ENCODE peak calls at places on chromosomes 4 and X, in six cellular contexts. F is A549, D is H1, U is hepatocyte, G is IMR-90, M is HCT116. Y is an unnamed sample.

GRCh38 chrX:17024896-17025295 is 78.4 kb downstream of the REPS2 start:
- DNase-seq in F (no peak), D (peak), U (peak), G (no peak), M (no peak), Y (peak)

GRCh38 chr4:79413486-79413885 is 5.5 kb upstream of the GK2 start:
- DNase-seq in F (no peak), D (no peak), U (no peak), G (no peak), M (no peak), Y (no peak)

GRCh38 chr4:184375027-184375426 is 99.3 kb downstream of the IRF2 start:
- DNase-seq in F (no peak), D (no peak), U (no peak), G (peak), M (no peak), Y (no peak)

GRCh38 chr4:10532155-10532554 is 74.9 kb upstream of the ZNF518B start:
- DNase-seq in F (no peak), D (no peak), U (no peak), G (no peak), M (no peak), Y (no peak)

GRCh38 chr4:14257903-14258302 is 630.4 kb upstream of the BOD1L1 start:
- DNase-seq in F (no peak), D (no peak), U (no peak), G (no peak), M (no peak), Y (no peak)

GRCh38 chrX:100979881-100980607 is 10.5 kb downstream of the ARL13A start:
- DNase-seq in F (peak), D (no peak), U (no peak), G (peak), M (no peak), Y (no peak)

GRCh38 chrX:69158166-69159040 is 6.8 kb downstream of the PJA1 start:
- DNase-seq in F (peak), D (no peak), U (peak), G (peak), M (no peak), Y (peak)

GRCh38 chr4:111631157-111631999 is 513.9 kb upstream of the FAM241A start:
- DNase-seq in F (no peak), D (no peak), U (peak), G (peak), M (peak), Y (peak)

GRCh38 chr4:126627255-126627654 is 1005.5 kb upstream of the INTU start:
- DNase-seq in F (peak), D (no peak), U (no peak), G (peak), M (peak), Y (no peak)

GRCh38 chr4:79865253-79865652 is 207.8 kb downstream of the ANTXR2 start:
- DNase-seq in F (no peak), D (no peak), U (no peak), G (peak), M (no peak), Y (no peak)

GRCh38 chrX:19866626-19867410 is 20.6 kb downstream of the SH3KBP1 start:
- DNase-seq in F (no peak), D (no peak), U (no peak), G (no peak), M (no peak), Y (no peak)

GRCh38 chrX:49186125-49187027 is at the start of gene PRICKLE3:
- DNase-seq in F (peak), D (peak), U (peak), G (peak), M (no peak), Y (peak)

GRCh38 chrX:13223868-13224555 is 95.8 kb downstream of the ATXN3L start:
- DNase-seq in F (peak), D (no peak), U (peak), G (peak), M (peak), Y (no peak)

GRCh38 chr4:27836505-27836904 is 975.9 kb downstream of the STIM2 start:
- DNase-seq in F (no peak), D (no peak), U (no peak), G (peak), M (no peak), Y (no peak)

GRCh38 chr4:52199574-52200338 is 148.7 kb downstream of the SPATA18 start:
- DNase-seq in F (peak), D (no peak), U (no peak), G (peak), M (no peak), Y (no peak)

GRCh38 chrX:124239911-124240310 is 92.5 kb upstream of the TEX13D start:
- DNase-seq in F (no peak), D (no peak), U (no peak), G (no peak), M (no peak), Y (no peak)

GRCh38 chrX:69318651-69319305 is 153.5 kb upstream of the PJA1 start:
- DNase-seq in F (no peak), D (no peak), U (no peak), G (no peak), M (no peak), Y (no peak)

GRCh38 chr4:36280555-36280954 is 861 bp upstream of the DTHD1 start:
- DNase-seq in F (no peak), D (no peak), U (no peak), G (no peak), M (no peak), Y (no peak)

GRCh38 chrX:38806875-38807601 is 5.8 kb downstream of the MID1IP1 start:
- DNase-seq in F (no peak), D (no peak), U (peak), G (no peak), M (no peak), Y (peak)

GRCh38 chrX:38803609-38804480 is 2.6 kb downstream of the MID1IP1 start:
- DNase-seq in F (peak), D (peak), U (peak), G (peak), M (peak), Y (peak)

GRCh38 chrX:38804481-38805293 is 3.4 kb downstream of the MID1IP1 start:
- DNase-seq in F (peak), D (peak), U (peak), G (no peak), M (no peak), Y (peak)

GRCh38 chrX:38806054-38806389 is 4.8 kb downstream of the MID1IP1 start:
- DNase-seq in F (no peak), D (no peak), U (no peak), G (no peak), M (no peak), Y (peak)

GRCh38 chrX:38805294-38806053 is 4.2 kb downstream of the MID1IP1 start:
- DNase-seq in F (peak), D (peak), U (peak), G (peak), M (no peak), Y (peak)
- TF ChIP-seq CTCF in F (no peak), D (no peak), U (no peak), G (no peak), M (no peak), Y (peak)

GRCh38 chr4:82868572-82868971 is 22.4 kb downstream of the SEC31A start:
- DNase-seq in F (no peak), D (no peak), U (no peak), G (no peak), M (no peak), Y (no peak)

GRCh38 chr4:82866706-82867385 is 24.1 kb downstream of the SEC31A start:
- DNase-seq in F (no peak), D (no peak), U (no peak), G (peak), M (no peak), Y (no peak)

GRCh38 chr4:82861529-82861928 is 29.4 kb downstream of the SEC31A start:
- DNase-seq in F (no peak), D (no peak), U (no peak), G (no peak), M (no peak), Y (no peak)

GRCh38 chr4:82864336-82865001 is 26.5 kb downstream of the SEC31A start:
- DNase-seq in F (no peak), D (no peak), U (no peak), G (no peak), M (no peak), Y (no peak)

GRCh38 chr4:82865592-82865991 is 25.4 kb downstream of the SEC31A start:
- DNase-seq in F (peak), D (no peak), U (peak), G (peak), M (no peak), Y (no peak)
- H3K4me2 ChIP-seq in F (peak), D (no peak), U (no peak), G (no peak), M (peak), Y (no peak)

GRCh38 chr4:87044511-87045369 is 109.9 kb downstream of the AFF1 start:
- DNase-seq in F (no peak), D (no peak), U (no peak), G (no peak), M (no peak), Y (no peak)
- H3K4me3 ChIP-seq in F (no peak), D (no peak), U (no peak), G (no peak), M (no peak), Y (no peak)

DNA sequence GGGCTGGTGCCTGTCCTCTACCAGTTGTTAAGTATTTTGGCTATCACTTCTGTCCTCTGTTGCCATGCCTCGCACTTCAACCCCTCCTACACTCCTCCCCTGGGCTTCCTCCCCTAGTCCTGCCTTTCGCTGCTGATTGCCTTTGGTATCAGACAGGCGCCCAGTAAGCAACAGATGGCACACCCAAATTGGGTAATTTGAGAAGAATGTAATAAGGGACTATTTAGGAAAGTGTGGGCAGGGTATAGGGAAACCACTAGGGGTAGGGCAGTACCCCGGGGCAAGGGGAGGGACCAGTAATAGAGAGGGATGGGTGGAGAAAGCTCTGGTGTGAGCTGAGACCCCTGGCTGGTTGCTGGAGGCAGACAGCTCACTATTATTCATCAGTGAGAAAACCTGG is 172.7 kb upstream of the USP9X start:
- DNase-seq in F (no peak), D (no peak), U (no peak), G (no peak), M (no peak), Y (no peak)
- TF ChIP-seq CTCF in F (no peak), D (no peak), U (no peak), G (no peak), M (no peak), Y (no peak)

GRCh38 chrX:132031867-132032266 is 8.8 kb downstream of the STK26 start:
- DNase-seq in F (no peak), D (no peak), U (no peak), G (no peak), M (no peak), Y (no peak)
- H3K4me2 ChIP-seq in F (no peak), D (no peak), U (no peak), G (no peak), M (no peak), Y (peak)

GRCh38 chr4:141133146-141134006 is at the start of gene RNF150:
- DNase-seq in F (peak), D (peak), U (peak), G (peak), M (no peak), Y (peak)
- H3K4me3 ChIP-seq in F (peak), D (peak), U (peak), G (peak), M (no peak), Y (no peak)

GRCh38 chrX:11504234-11504633 is 161.5 kb downstream of the ARHGAP6 start:
- DNase-seq in F (peak), D (no peak), U (no peak), G (no peak), M (no peak), Y (peak)

GRCh38 chrX:11499076-11500044 is 166.4 kb downstream of the ARHGAP6 start:
- DNase-seq in F (no peak), D (no peak), U (peak), G (peak), M (no peak), Y (no peak)
- TF ChIP-seq CTCF in F (no peak), D (no peak), U (no peak), G (no peak), M (no peak), Y (no peak)

GRCh38 chr4:152848508-152848907 is 68.8 kb downstream of the ARFIP1 start:
- DNase-seq in F (no peak), D (no peak), U (no peak), G (no peak), M (no peak), Y (no peak)

GRCh38 chr4:152849350-152849749 is 69.6 kb downstream of the ARFIP1 start:
- DNase-seq in F (no peak), D (no peak), U (no peak), G (no peak), M (no peak), Y (no peak)

GRCh38 chr4:152847376-152847775 is 67.6 kb downstream of the ARFIP1 start:
- DNase-seq in F (no peak), D (no peak), U (no peak), G (no peak), M (no peak), Y (no peak)

GRCh38 chr4:152843476-152844107 is 63.8 kb downstream of the ARFIP1 start:
- DNase-seq in F (no peak), D (no peak), U (peak), G (no peak), M (no peak), Y (no peak)
- H3K4me2 ChIP-seq in F (peak), D (no peak), U (peak), G (no peak), M (no peak), Y (no peak)

DNA sequence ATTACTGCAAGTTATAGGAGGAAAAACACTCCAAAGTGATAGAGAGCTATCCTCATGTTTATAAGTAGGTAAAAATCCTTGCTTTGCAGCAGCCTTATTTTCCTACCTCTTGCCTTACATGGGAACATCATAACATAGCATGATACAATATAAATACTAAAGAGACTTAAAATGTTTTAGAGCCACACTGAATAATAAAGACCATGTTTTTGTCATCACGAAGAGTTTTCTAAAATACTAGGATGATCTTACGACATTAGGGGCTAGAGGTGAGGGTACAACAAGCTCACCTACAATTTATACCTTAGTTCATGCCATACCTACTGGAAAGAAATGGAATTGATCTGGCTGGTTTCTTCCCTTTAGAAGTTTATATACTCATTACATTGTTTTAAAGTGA is 184.8 kb downstream of the FBXW7 start:
- DNase-seq in F (no peak), D (no peak), U (no peak), G (no peak), M (no peak), Y (no peak)
- H3K4me3 ChIP-seq in F (no peak), D (no peak), U (peak), G (no peak), M (no peak), Y (no peak)

GRCh38 chr4:7917669-7918068 is 22.0 kb downstream of the AFAP1 start:
- DNase-seq in F (no peak), D (no peak), U (no peak), G (no peak), M (no peak), Y (no peak)
- TF ChIP-seq CTCF in F (no peak), D (peak), U (no peak), G (no peak), M (no peak), Y (no peak)